ENCODE peak calls at places on chromosomes 1 and 21, in four cellular contexts. B, N, C and W are unnamed samples.

GRCh38 chr1:23478896-23479790 is 4.8 kb downstream of the ASAP3 start:
- DNase-seq in B (no peak), N (no peak), C (peak; percentile 97), W (no peak)

GRCh38 chr1:222071313-222071886 is 329.5 kb upstream of the DUSP10 start:
- DNase-seq in B (no peak), N (peak; percentile 19), C (no peak), W (no peak)

GRCh38 chr1:2921970-2922686 is 99.1 kb upstream of the ACTRT2 start:
- DNase-seq in B (peak; percentile 4), N (peak; percentile 38), C (no peak), W (no peak)

GRCh38 chr1:156898151-156898550 is 4.6 kb downstream of the PEAR1 start:
- DNase-seq in B (no peak), N (peak; percentile 31), C (peak; percentile 29), W (no peak)

GRCh38 chr1:77832889-77833288 is 53.4 kb downstream of the MIGA1 start:
- DNase-seq in B (no peak), N (no peak), C (no peak), W (no peak)

GRCh38 chr1:45446530-45446929 is 44.4 kb downstream of the TESK2 start:
- DNase-seq in B (no peak), N (no peak), C (no peak), W (no peak)

GRCh38 chr1:108719654-108720435 is 7.1 kb downstream of the FNDC7 start:
- DNase-seq in B (peak; percentile 65), N (no peak), C (peak; percentile 13), W (no peak)

GRCh38 chr1:66132324-66132723 is 339.6 kb downstream of the PDE4B start:
- DNase-seq in B (no peak), N (no peak), C (no peak), W (no peak)

GRCh38 chr1:25820247-25821111 is 725 bp downstream of the MTFR1L start:
- DNase-seq in B (no peak), N (peak; percentile 80), C (peak; percentile 69), W (no peak)

GRCh38 chr1:100868364-100868995 is 26.2 kb downstream of the EXTL2 start:
- DNase-seq in B (peak; percentile 48), N (peak; percentile 41), C (peak; percentile 22), W (peak; percentile 32)

GRCh38 chr1:56577859-56578663 is 1.3 kb downstream of the PLPP3 start:
- DNase-seq in B (no peak), N (peak; percentile 65), C (peak; percentile 34), W (no peak)
- TF ChIP-seq POLR2AphosphoS5 in B (no peak), N (no peak), C (no peak), W (no peak)

GRCh38 chr21:42737969-42738590 is 84.7 kb downstream of the PDE9A start:
- DNase-seq in B (no peak), N (no peak), C (peak; percentile 89), W (no peak)
- H3K27ac ChIP-seq in B (no peak overlapping the region), N (peak overlapping the region; percentile 50), C (peak overlapping the region; percentile 96), W (no peak overlapping the region)

DNA sequence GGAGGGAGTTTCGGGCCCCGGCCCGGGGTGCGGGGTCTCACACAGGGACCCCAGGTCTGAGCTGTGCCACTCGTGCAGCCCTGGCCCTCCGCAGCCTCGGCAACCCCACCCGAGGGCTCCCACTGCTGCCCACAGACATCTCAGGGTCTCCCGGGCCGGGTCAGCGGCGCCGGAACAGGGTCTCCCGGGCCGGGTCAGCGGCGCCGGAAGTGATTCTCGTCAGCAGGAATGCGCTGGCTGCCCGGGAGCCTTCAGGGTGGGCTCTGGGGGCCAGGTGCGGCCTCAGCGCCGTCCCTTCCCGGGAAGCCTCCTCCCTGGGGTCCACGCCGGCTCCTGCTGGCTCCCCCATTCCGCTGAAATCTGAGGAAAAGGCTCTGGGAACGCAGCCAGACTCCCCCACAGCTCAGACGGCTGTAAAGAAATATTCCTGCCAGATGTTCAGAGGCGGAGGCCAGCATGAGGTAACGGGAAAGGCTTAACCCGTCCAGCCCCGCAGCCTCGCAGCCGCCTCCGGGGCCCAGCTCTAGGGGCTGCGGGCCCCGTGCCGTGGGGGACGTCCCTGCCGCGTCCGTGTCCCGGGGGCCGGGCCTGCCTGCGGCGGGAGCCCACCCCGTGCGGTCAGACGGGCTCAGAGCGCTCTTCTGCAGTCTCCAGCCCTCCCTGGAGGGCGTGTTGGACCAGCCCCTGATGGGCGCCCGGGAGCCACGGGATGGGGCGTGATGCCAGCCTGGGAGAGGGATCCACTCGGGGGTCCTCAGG is 8.7 kb upstream of the COL6A1 start:
- DNase-seq in B (no peak), N (peak; percentile 64), C (no peak), W (no peak)
- TF ChIP-seq EZH2 in B (no peak), N (no peak), C (no peak), W (no peak)

DNA sequence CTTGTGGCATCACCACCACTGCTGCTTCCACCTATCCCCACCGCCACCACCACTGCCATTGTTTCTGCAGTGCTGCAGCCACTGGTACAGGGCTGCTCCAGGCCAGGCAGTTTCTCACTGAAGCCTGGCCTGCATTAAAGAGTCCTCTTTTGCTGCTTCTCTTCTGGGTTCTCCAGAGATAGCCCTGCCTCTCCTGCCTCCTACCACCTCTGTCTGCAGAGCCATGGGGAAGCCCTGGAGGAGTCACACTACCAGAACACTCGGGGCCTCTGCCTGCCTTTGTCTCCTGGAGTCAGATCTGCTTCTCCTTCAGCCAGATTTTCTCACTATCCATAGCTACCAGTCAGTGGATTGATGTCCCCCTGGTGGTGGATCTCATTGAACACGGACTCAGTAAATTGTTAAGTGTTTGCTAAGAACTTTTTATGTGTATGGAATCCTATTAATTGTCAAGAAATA is 37.7 kb upstream of the DDAH1 start:
- DNase-seq in B (peak; percentile 59), N (peak; percentile 90), C (peak; percentile 70), W (peak; percentile 24)
- TF ChIP-seq POLR2AphosphoS5 in B (no peak), N (no peak), C (no peak), W (no peak)

DNA sequence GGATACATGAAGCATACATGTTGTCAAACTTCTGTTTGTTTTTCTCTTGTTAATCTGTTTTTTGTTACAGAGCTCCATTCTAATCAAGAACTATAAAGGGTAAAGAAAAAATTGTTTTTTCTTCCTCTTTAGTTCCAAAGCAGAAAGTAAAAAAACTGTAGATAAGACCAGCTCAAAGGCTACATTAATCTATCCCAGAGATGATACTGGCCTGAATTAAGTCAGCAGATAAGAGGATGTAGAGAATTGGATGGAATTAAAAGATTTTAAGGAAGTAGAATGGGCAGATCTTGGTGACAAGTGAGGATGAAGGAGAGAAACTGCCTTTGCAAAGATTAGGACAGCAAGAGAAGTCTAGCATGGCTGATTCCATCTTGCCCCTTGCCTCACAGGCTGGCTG is 264.8 kb upstream of the USP24 start:
- DNase-seq in B (no peak), N (no peak), C (no peak), W (no peak)
- H3K27ac ChIP-seq in B (no peak overlapping the region), N (no peak overlapping the region), C (no peak overlapping the region), W (no peak overlapping the region)

DNA sequence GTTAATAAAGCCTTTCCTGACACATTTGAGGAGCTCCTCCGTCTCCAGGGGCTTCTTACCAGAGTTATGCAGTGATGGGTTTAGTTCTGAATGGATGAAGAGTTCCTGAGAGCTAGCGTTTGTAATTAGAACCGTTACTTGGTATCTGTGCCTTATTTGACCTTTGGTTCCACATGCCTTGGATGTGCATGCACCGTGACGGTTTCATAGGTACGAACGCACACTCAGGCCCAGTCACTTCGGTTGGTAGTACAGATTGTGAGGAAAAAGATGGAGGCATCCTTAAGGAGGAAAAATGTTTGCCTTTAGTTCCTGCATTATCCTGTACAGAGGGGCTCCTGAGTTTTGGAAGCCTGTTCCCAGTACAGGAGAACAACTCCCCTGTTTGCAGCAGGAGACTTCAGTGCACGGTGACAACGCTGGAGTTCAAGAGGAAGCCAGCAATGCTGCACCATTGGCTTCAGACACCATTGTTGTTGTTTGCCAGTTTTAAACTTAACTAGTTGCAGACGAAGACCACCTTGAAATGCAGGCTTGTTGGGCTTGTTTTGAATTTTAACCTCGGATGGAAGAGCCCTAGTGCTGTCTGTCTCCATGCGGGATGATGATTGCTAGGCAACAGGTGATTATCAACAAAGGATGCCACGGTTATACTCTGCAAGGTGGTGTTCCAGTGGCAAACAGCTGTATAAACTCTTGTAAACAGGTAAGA is 8.2 kb downstream of the RBM15 start:
- DNase-seq in B (no peak), N (peak; percentile 38), C (no peak), W (no peak)
- TF ChIP-seq EZH2 in B (no peak), N (no peak), C (no peak), W (no peak)

DNA sequence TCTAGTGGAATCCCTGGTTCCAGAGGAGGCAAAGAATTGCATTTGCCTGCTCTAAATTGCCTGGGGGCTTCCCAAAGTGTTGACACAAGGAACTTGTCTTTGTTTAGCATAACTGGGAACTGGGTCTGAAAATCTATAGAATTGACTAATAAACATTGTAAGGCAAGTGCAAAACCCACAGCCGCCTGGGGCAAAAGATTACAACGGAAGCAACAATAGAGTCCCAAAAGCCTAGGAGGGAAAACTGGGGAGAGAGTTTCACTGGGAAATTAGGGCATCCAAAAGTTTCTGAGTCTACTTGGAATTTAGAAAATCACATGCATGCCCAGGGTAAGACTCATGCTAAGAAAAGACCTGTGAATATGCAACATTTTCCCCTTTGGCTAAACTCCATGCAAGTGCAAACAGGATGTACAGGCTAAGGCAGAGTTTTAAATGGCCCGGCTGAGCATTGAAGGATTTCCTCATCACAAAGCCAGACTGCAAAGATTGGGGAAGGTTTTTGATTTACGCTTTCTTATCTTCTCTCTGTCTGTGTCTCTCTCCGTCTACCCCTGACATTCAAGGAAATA is 725.3 kb upstream of the NCAM2 start:
- DNase-seq in B (no peak), N (no peak), C (no peak), W (peak; percentile 82)
- TF ChIP-seq POLR2AphosphoS5 in B (no peak), N (no peak), C (no peak), W (no peak)

GRCh38 chr21:42311816-42312625 is 3.2 kb downstream of the TFF3 start:
- DNase-seq in B (no peak), N (no peak), C (no peak), W (no peak)

GRCh38 chr21:42312626-42313104 is 2.5 kb downstream of the TFF3 start:
- DNase-seq in B (no peak), N (no peak), C (no peak), W (no peak)

GRCh38 chr21:42315296-42315891 is at the start of gene TFF3:
- DNase-seq in B (no peak), N (no peak), C (peak; percentile 84), W (no peak)

GRCh38 chr21:42314616-42315295 is 453 bp downstream of the TFF3 start:
- DNase-seq in B (no peak), N (no peak), C (peak; percentile 62), W (no peak)

GRCh38 chr21:42313501-42313969 is 1.7 kb downstream of the TFF3 start:
- DNase-seq in B (no peak), N (peak; percentile 61), C (peak; percentile 8), W (no peak)
- H3K27ac ChIP-seq in B (no peak overlapping the region), N (no peak overlapping the region), C (no peak overlapping the region), W (no peak overlapping the region)